ENCODE peak calls at places on chromosomes 6 and 20, in four cellular contexts. Y, E, M and T are unnamed samples.

GRCh38 chr20:24448170-24448569 is 21.3 kb upstream of the SYNDIG1 start:
- DNase-seq in E (no peak), M (no peak), Y (no peak), T (no peak)

GRCh38 chr6:111478749-111479148 is 4.3 kb downstream of the REV3L start:
- DNase-seq in M (peak), E (no peak), Y (peak), T (peak)

GRCh38 chr6:116370717-116371383 is at the start of gene DSE:
- DNase-seq in E (peak), Y (peak), M (peak), T (peak)

GRCh38 chr6:101761124-101761601 is 367.7 kb downstream of the GRIK2 start:
- DNase-seq in E (no peak), Y (peak), M (peak), T (peak)

GRCh38 chr6:156976144-156977088 is 199.2 kb downstream of the ARID1B start:
- DNase-seq in E (no peak), Y (no peak), M (no peak), T (no peak)

GRCh38 chr6:44630125-44631028 is 242.9 kb downstream of the CDC5L start:
- DNase-seq in E (peak), Y (peak), M (peak), T (peak)

GRCh38 chr6:169959129-169960002 is 207.9 kb downstream of the ERMARD start:
- DNase-seq in M (no peak), Y (no peak), E (peak), T (no peak)

GRCh38 chr20:57400821-57401564 is 9.8 kb downstream of the RBM38 start:
- DNase-seq in E (peak), Y (no peak), M (no peak), T (no peak)

GRCh38 chr6:29211488-29211887 is 40.8 kb downstream of the OR2J2 start:
- DNase-seq in M (no peak), E (no peak), Y (no peak), T (no peak)

GRCh38 chr6:36245572-36246031 is 24.3 kb upstream of the PNPLA1 start:
- DNase-seq in Y (no peak), E (no peak), M (no peak), T (no peak)

GRCh38 chr6:12350644-12351173 is 60.5 kb downstream of the EDN1 start:
- DNase-seq in E (no peak), Y (no peak), M (no peak), T (no peak)

GRCh38 chr6:159608961-159609673 is 83.9 kb downstream of the SOD2 start:
- DNase-seq in Y (peak), E (no peak), M (peak), T (peak)

GRCh38 chr20:2914160-2914559 is 40.9 kb downstream of the PTPRA start:
- DNase-seq in Y (no peak), M (peak), E (no peak), T (peak)

GRCh38 chr6:16747232-16748027 is 13.8 kb downstream of the ATXN1 start:
- DNase-seq in M (peak), Y (peak), E (no peak), T (peak)

GRCh38 chr6:116840091-116840490 is 11.2 kb upstream of the GPRC6A start:
- DNase-seq in M (peak), Y (peak), E (no peak), T (peak)

GRCh38 chr6:159089909-159090308 is 45.1 kb upstream of the TAGAP start:
- DNase-seq in Y (no peak), E (no peak), M (no peak), T (no peak)

GRCh38 chr20:17841751-17842191 is 126.8 kb downstream of the SNX5 start:
- DNase-seq in E (no peak), Y (peak), M (peak), T (peak)

GRCh38 chr6:25630508-25631229 is 21.3 kb upstream of the SCGN start:
- DNase-seq in E (no peak), M (no peak), Y (no peak), T (no peak)

GRCh38 chr6:3011158-3011557 is 11.5 kb downstream of the NQO2 start:
- DNase-seq in E (no peak), Y (no peak), M (no peak), T (no peak)

GRCh38 chr20:53040678-53041674 is 68.8 kb downstream of the TSHZ2 start:
- DNase-seq in M (no peak), E (no peak), Y (no peak), T (no peak)

GRCh38 chr6:169779092-169779815 is 27.8 kb downstream of the ERMARD start:
- DNase-seq in E (no peak), Y (no peak), M (no peak), T (no peak)

GRCh38 chr20:15550116-15550870 is 1023.0 kb downstream of the KIF16B start:
- DNase-seq in E (no peak), Y (no peak), M (no peak), T (no peak)

GRCh38 chr20:37369846-37370245 is 23.9 kb downstream of the SRC start:
- DNase-seq in Y (no peak), M (no peak), E (no peak), T (no peak)

GRCh38 chr6:119312441-119312840 is 37.1 kb downstream of the MAN1A1 start:
- DNase-seq in Y (no peak), M (no peak), E (no peak), T (no peak)

GRCh38 chr6:163415620-163416379 is 1.3 kb downstream of the QKI start:
- DNase-seq in E (peak), Y (peak), M (peak), T (peak)

GRCh38 chr20:57262244-57263126 is 4.0 kb downstream of the BMP7 start:
- DNase-seq in E (no peak), Y (no peak), M (no peak), T (no peak)

GRCh38 chr6:93889713-93890112 is 470.4 kb upstream of the EPHA7 start:
- DNase-seq in E (no peak), M (no peak), Y (no peak), T (no peak)

GRCh38 chr6:128888444-128889175 is 5.7 kb downstream of the LAMA2 start:
- DNase-seq in Y (no peak), M (no peak), E (no peak), T (no peak)

GRCh38 chr6:105321207-105321606 is 81.7 kb downstream of the PREP start:
- DNase-seq in M (no peak), Y (no peak), E (no peak), T (no peak)

GRCh38 chr6:78909391-78909790 is 42.0 kb downstream of the IRAK1BP1 start:
- DNase-seq in M (peak), E (no peak), Y (peak), T (peak)

GRCh38 chr6:166405416-166405815 is 22.7 kb upstream of the MPC1 start:
- DNase-seq in Y (no peak), M (no peak), E (no peak), T (no peak)

GRCh38 chr20:54744097-54744496 is 268.7 kb downstream of the DOK5 start:
- DNase-seq in Y (no peak), E (no peak), M (no peak), T (no peak)

GRCh38 chr20:14861028-14861699 is 523.8 kb upstream of the FLRT3 start:
- DNase-seq in M (no peak), E (no peak), Y (no peak), T (no peak)

GRCh38 chr20:25222461-25223178 is 25.3 kb upstream of the PYGB start:
- DNase-seq in E (no peak), Y (no peak), M (peak), T (no peak)

GRCh38 chr20:13002256-13002655 is 6.5 kb upstream of the SPTLC3 start:
- DNase-seq in Y (no peak), M (no peak), E (no peak), T (no peak)

GRCh38 chr6:166743925-166744653 is 117.0 kb upstream of the RPS6KA2 start:
- DNase-seq in M (no peak), E (no peak), Y (peak), T (no peak)

DNA sequence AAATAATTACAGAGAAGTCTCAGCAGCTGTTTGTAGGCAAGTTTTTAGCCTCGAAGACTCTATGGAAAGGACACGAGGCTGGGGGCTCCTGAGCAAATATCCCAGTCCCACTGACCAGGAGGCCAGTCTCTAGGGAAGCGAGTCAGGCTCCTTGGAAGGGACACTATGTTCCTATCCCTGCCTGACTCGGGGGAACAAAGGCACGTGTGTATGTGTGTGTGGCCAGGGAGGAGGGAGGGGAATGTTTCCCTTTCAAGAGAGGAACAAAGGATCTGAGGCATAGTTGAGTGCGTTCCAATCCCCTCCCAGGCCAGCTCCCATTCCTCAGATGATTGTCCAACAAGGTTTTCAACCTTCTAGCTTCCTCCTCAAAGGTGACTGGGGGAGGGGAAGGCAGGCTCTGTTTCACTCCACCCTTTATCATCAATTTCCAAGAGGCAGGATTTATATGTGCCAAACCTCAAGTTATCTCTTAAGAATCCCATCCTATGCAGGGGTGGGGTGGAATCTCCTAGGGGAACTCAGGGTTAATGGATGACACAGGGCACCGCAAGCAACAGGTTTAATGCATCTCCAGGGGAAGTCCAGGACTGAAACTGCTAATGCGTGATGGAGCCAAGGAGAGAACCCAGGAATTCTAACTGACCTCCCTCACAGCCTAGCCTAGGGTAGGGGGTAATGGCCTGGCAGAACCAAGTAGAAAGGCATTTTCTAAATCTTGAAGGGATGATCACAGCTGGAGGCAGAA is 9.9 kb downstream of the BCL2L1 start:
- DNase-seq in E (peak), M (peak), Y (peak), T (peak)
- TF ChIP-seq CTCF in E (no peak), M (no peak), Y (no peak), T (no peak)

GRCh38 chr20:7355056-7355455 is 585.2 kb downstream of the HAO1 start:
- DNase-seq in M (no peak), Y (no peak), E (no peak), T (no peak)

GRCh38 chr20:7362601-7363000 is 577.7 kb downstream of the HAO1 start:
- DNase-seq in E (no peak), M (no peak), Y (no peak), T (no peak)

GRCh38 chr20:7359739-7360138 is 580.5 kb downstream of the HAO1 start:
- DNase-seq in E (no peak), M (no peak), Y (no peak), T (no peak)

GRCh38 chr20:7361321-7361720 is 578.9 kb downstream of the HAO1 start:
- DNase-seq in Y (no peak), M (no peak), E (no peak), T (no peak)

GRCh38 chr20:7358670-7359069 is 581.6 kb downstream of the HAO1 start:
- DNase-seq in E (no peak), Y (no peak), M (no peak), T (no peak)
- TF ChIP-seq CTCF in E (no peak), Y (no peak), M (peak), T (no peak)

GRCh38 chr6:24283043-24283985 is 74.5 kb downstream of the DCDC2 start:
- DNase-seq in Y (peak), E (peak), M (peak), T (peak)

GRCh38 chr6:24287239-24287638 is 70.6 kb downstream of the DCDC2 start:
- DNase-seq in M (no peak), E (no peak), Y (no peak), T (no peak)

GRCh38 chr6:24284006-24284405 is 73.9 kb downstream of the DCDC2 start:
- DNase-seq in Y (no peak), M (no peak), E (no peak), T (no peak)
- TF ChIP-seq CTCF in Y (no peak), M (no peak), E (no peak), T (no peak)

DNA sequence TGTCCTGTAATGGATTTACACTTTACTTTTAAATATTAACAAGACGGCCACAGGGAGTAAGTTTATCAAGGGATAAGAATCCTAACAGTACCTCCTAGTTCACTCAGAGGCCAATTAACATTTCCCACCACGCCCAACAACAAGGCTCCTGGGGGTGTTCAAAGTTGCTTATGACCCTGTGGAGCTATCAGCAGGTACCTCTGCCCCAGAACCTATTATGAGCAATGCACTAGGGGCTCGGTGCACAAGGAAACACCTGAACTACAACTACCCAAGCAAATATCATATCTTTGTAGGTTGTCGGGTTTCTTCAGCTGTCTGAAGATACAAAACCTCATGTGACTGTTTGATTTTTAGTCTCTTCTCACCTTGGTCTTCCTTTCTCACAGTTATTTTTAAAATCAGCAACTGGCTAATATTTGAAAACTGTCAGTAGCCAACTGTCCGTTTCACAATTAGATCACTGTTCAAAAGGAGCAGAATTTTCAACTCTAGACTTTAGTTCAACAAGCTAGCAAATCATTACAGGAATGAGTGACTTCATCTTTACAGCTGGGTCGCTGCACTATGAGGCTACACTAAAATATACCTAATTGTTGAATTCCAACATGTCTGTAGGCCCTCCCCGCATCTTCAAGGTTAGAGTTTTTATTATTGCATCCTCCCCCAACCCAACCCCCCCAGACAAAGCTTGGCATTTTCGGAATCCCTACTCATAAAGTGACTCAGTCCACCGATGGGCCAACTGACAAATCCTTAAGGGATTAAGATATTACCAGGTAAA is 38.1 kb downstream of the B4GALT5 start:
- DNase-seq in E (no peak), Y (no peak), M (no peak), T (no peak)
- TF ChIP-seq CTCF in E (no peak), Y (no peak), M (no peak), T (no peak)

GRCh38 chr6:412146-412886 is 20.8 kb downstream of the IRF4 start:
- DNase-seq in Y (no peak), M (no peak), E (no peak), T (no peak)

GRCh38 chr6:410555-411395 is 19.2 kb downstream of the IRF4 start:
- DNase-seq in E (peak), M (no peak), Y (no peak), T (no peak)

GRCh38 chr6:414447-414846 is 22.9 kb downstream of the IRF4 start:
- DNase-seq in M (no peak), Y (no peak), E (no peak), T (no peak)

GRCh38 chr6:409370-409972 is 17.9 kb downstream of the IRF4 start:
- DNase-seq in M (no peak), E (no peak), Y (no peak), T (no peak)

DNA sequence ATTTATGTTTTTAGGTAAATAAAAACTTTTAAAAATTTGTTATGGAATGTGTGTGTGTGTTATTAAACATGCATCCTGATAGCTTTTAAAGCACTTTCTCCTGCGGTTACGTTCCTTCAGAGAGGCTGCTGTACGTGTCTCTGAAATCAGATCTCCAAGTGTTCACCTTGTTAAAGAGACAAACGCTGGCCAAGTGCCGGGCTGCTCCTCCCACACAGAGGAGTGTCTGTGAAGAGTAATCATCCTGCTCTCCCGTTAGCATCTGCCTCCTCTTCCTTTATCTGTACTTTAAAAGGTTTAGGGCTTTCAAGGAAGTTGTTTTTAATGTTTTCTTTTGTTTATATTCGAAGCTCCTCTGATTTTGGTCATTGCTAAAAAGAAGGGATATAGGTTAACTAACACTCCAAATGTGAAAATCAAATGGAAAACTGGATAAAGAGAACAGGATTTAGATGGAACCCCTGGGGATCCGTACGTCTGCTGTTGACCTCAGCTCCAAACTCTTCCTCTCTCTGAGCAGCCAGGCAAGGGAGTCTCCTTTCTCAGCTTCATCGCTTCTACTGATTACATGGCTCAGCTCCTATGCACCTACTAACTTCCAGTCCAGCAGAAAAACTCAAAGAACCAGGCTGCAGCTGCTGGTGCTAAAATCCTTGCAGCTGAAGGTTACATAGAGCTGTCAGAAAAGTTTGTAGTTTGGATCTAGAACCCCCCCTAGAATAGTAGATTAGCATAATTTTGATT is 20.0 kb downstream of the IRF4 start:
- DNase-seq in E (no peak), M (no peak), Y (no peak), T (no peak)
- TF ChIP-seq CTCF in E (no peak), M (no peak), Y (no peak), T (no peak)